ENCODE peak calls at places on chromosomes 3 and 15, in seven cellular contexts. One of them, this sample, is unnamed.

GRCh38 chr15:90557651-90558084 is 27.9 kb downstream of the CRTC3 start:
- DNase-seq in psoas muscle: peak; percentile 78
- DNase-seq in esophagus muscularis mucosa: no peak
- DNase-seq in astrocyte: peak; percentile 86
- DNase-seq in ovary: peak; percentile 75
- DNase-seq in Peyer's patch: peak; percentile 56
- DNase-seq in RWPE2: no peak
- DNase-seq in this sample: no peak

GRCh38 chr3:58236527-58237237 is 910 bp upstream of the ABHD6 start:
- DNase-seq in psoas muscle: peak; percentile 14
- DNase-seq in esophagus muscularis mucosa: no peak
- DNase-seq in astrocyte: no peak
- DNase-seq in ovary: no peak
- DNase-seq in Peyer's patch: no peak
- DNase-seq in RWPE2: no peak
- DNase-seq in this sample: no peak

GRCh38 chr3:18111702-18112311 is 313.3 kb downstream of the SATB1 start:
- DNase-seq in psoas muscle: no peak
- DNase-seq in esophagus muscularis mucosa: no peak
- DNase-seq in astrocyte: no peak
- DNase-seq in ovary: no peak
- DNase-seq in Peyer's patch: no peak
- DNase-seq in RWPE2: no peak
- DNase-seq in this sample: no peak

GRCh38 chr15:63488432-63488910 is 15.9 kb upstream of the USP3 start:
- DNase-seq in psoas muscle: no peak
- DNase-seq in esophagus muscularis mucosa: no peak
- DNase-seq in astrocyte: no peak
- DNase-seq in ovary: no peak
- DNase-seq in Peyer's patch: no peak
- DNase-seq in RWPE2: no peak
- DNase-seq in this sample: no peak

GRCh38 chr15:37099321-37100108 is 834 bp downstream of the MEIS2 start:
- DNase-seq in psoas muscle: peak; percentile 56
- DNase-seq in esophagus muscularis mucosa: no peak
- DNase-seq in astrocyte: no peak
- DNase-seq in ovary: peak; percentile 51
- DNase-seq in Peyer's patch: no peak
- DNase-seq in RWPE2: no peak
- DNase-seq in this sample: no peak

GRCh38 chr15:85800460-85801123 is 5.9 kb upstream of the KLHL25 start:
- DNase-seq in psoas muscle: peak; percentile 77
- DNase-seq in esophagus muscularis mucosa: no peak
- DNase-seq in astrocyte: peak; percentile 55
- DNase-seq in ovary: no peak
- DNase-seq in Peyer's patch: peak; percentile 86
- DNase-seq in RWPE2: no peak
- DNase-seq in this sample: no peak

GRCh38 chr3:10993729-10994065 is 1.1 kb downstream of the SLC6A1 start:
- DNase-seq in psoas muscle: no peak
- DNase-seq in esophagus muscularis mucosa: no peak
- DNase-seq in astrocyte: no peak
- DNase-seq in ovary: no peak
- DNase-seq in Peyer's patch: no peak
- DNase-seq in RWPE2: no peak
- DNase-seq in this sample: no peak

GRCh38 chr3:124201786-124202185 is 209.9 kb upstream of the ROPN1 start:
- DNase-seq in psoas muscle: no peak
- DNase-seq in esophagus muscularis mucosa: no peak
- DNase-seq in astrocyte: no peak
- DNase-seq in ovary: no peak
- DNase-seq in Peyer's patch: no peak
- DNase-seq in RWPE2: no peak
- DNase-seq in this sample: no peak

GRCh38 chr3:49903451-49904424 is at the start of gene MST1R:
- DNase-seq in psoas muscle: peak; percentile 67
- DNase-seq in esophagus muscularis mucosa: no peak
- DNase-seq in astrocyte: no peak
- DNase-seq in ovary: peak; percentile 72
- DNase-seq in Peyer's patch: peak; percentile 96
- DNase-seq in RWPE2: peak; percentile 98
- DNase-seq in this sample: no peak

GRCh38 chr3:140198242-140198641 is 263.3 kb downstream of the CLSTN2 start:
- DNase-seq in psoas muscle: no peak
- DNase-seq in esophagus muscularis mucosa: peak; percentile 74
- DNase-seq in astrocyte: no peak
- DNase-seq in ovary: no peak
- DNase-seq in Peyer's patch: no peak
- DNase-seq in RWPE2: no peak
- DNase-seq in this sample: no peak

GRCh38 chr15:60787737-60788513 is 309.0 kb upstream of the ICE2 start:
- DNase-seq in psoas muscle: no peak
- DNase-seq in esophagus muscularis mucosa: no peak
- DNase-seq in astrocyte: no peak
- DNase-seq in ovary: no peak
- DNase-seq in Peyer's patch: no peak
- DNase-seq in RWPE2: no peak
- DNase-seq in this sample: no peak

GRCh38 chr3:135034291-135034768 is 239.3 kb downstream of the EPHB1 start:
- DNase-seq in psoas muscle: no peak
- DNase-seq in esophagus muscularis mucosa: peak; percentile 88
- DNase-seq in astrocyte: no peak
- DNase-seq in ovary: no peak
- DNase-seq in Peyer's patch: no peak
- DNase-seq in RWPE2: no peak
- DNase-seq in this sample: no peak

GRCh38 chr3:57065588-57065987 is 5.1 kb downstream of the SPATA12 start:
- DNase-seq in psoas muscle: no peak
- DNase-seq in esophagus muscularis mucosa: no peak
- DNase-seq in astrocyte: peak; percentile 85
- DNase-seq in ovary: no peak
- DNase-seq in Peyer's patch: no peak
- DNase-seq in RWPE2: no peak
- DNase-seq in this sample: no peak

GRCh38 chr15:40104865-40105516 is 3.7 kb downstream of the BMF start:
- DNase-seq in psoas muscle: peak; percentile 92
- DNase-seq in esophagus muscularis mucosa: peak; percentile 97
- DNase-seq in astrocyte: peak; percentile 52
- DNase-seq in ovary: peak; percentile 94
- DNase-seq in Peyer's patch: peak; percentile 92
- DNase-seq in RWPE2: peak; percentile 93
- DNase-seq in this sample: peak; percentile 86

GRCh38 chr15:81023483-81024264 is 23.0 kb downstream of the TLNRD1 start:
- DNase-seq in psoas muscle: peak; percentile 85
- DNase-seq in esophagus muscularis mucosa: peak; percentile 93
- DNase-seq in astrocyte: peak; percentile 61
- DNase-seq in ovary: no peak
- DNase-seq in Peyer's patch: no peak
- DNase-seq in RWPE2: no peak
- DNase-seq in this sample: peak; percentile 90

GRCh38 chr3:183081459-183082183 is 17.7 kb downstream of the MCCC1 start:
- DNase-seq in psoas muscle: no peak
- DNase-seq in esophagus muscularis mucosa: no peak
- DNase-seq in astrocyte: no peak
- DNase-seq in ovary: no peak
- DNase-seq in Peyer's patch: no peak
- DNase-seq in RWPE2: no peak
- DNase-seq in this sample: no peak

GRCh38 chr3:133038731-133039398 is 674 bp downstream of the TMEM108 start:
- DNase-seq in psoas muscle: peak; percentile 21
- DNase-seq in esophagus muscularis mucosa: no peak
- DNase-seq in astrocyte: no peak
- DNase-seq in ovary: peak; percentile 8
- DNase-seq in Peyer's patch: peak; percentile 46
- DNase-seq in RWPE2: no peak
- DNase-seq in this sample: no peak

GRCh38 chr3:38581774-38582173 is 67.7 kb downstream of the SCN5A start:
- DNase-seq in psoas muscle: no peak
- DNase-seq in esophagus muscularis mucosa: peak; percentile 79
- DNase-seq in astrocyte: no peak
- DNase-seq in ovary: no peak
- DNase-seq in Peyer's patch: peak; percentile 37
- DNase-seq in RWPE2: no peak
- DNase-seq in this sample: no peak

GRCh38 chr3:88704316-88704715 is 403.1 kb upstream of the EPHA3 start:
- DNase-seq in psoas muscle: no peak
- DNase-seq in esophagus muscularis mucosa: no peak
- DNase-seq in astrocyte: no peak
- DNase-seq in ovary: no peak
- DNase-seq in Peyer's patch: no peak
- DNase-seq in RWPE2: no peak
- DNase-seq in this sample: no peak

GRCh38 chr3:9101286-9101685 is 138.0 kb upstream of the RAD18 start:
- DNase-seq in psoas muscle: no peak
- DNase-seq in esophagus muscularis mucosa: no peak
- DNase-seq in astrocyte: no peak
- DNase-seq in ovary: no peak
- DNase-seq in Peyer's patch: no peak
- DNase-seq in RWPE2: no peak
- DNase-seq in this sample: no peak

GRCh38 chr3:78912217-78912616 is 855.6 kb downstream of the ROBO1 start:
- DNase-seq in psoas muscle: no peak
- DNase-seq in esophagus muscularis mucosa: no peak
- DNase-seq in astrocyte: no peak
- DNase-seq in ovary: no peak
- DNase-seq in Peyer's patch: no peak
- DNase-seq in RWPE2: no peak
- DNase-seq in this sample: no peak

GRCh38 chr3:102177075-102177755 is 257.6 kb upstream of the ZPLD1 start:
- DNase-seq in psoas muscle: no peak
- DNase-seq in esophagus muscularis mucosa: no peak
- DNase-seq in astrocyte: no peak
- DNase-seq in ovary: no peak
- DNase-seq in Peyer's patch: peak; percentile 47
- DNase-seq in RWPE2: no peak
- DNase-seq in this sample: no peak

GRCh38 chr3:78848392-78849288 is 919.2 kb downstream of the ROBO1 start:
- DNase-seq in psoas muscle: no peak
- DNase-seq in esophagus muscularis mucosa: no peak
- DNase-seq in astrocyte: no peak
- DNase-seq in ovary: no peak
- DNase-seq in Peyer's patch: no peak
- DNase-seq in RWPE2: no peak
- DNase-seq in this sample: no peak

GRCh38 chr15:40298216-40298935 is 9.4 kb downstream of the PLCB2 start:
- DNase-seq in psoas muscle: no peak
- DNase-seq in esophagus muscularis mucosa: no peak
- DNase-seq in astrocyte: no peak
- DNase-seq in ovary: no peak
- DNase-seq in Peyer's patch: no peak
- DNase-seq in RWPE2: peak; percentile 71
- DNase-seq in this sample: no peak

GRCh38 chr3:44965165-44965564 is 10.8 kb downstream of the ZDHHC3 start:
- DNase-seq in psoas muscle: no peak
- DNase-seq in esophagus muscularis mucosa: no peak
- DNase-seq in astrocyte: no peak
- DNase-seq in ovary: no peak
- DNase-seq in Peyer's patch: no peak
- DNase-seq in RWPE2: no peak
- DNase-seq in this sample: no peak

DNA sequence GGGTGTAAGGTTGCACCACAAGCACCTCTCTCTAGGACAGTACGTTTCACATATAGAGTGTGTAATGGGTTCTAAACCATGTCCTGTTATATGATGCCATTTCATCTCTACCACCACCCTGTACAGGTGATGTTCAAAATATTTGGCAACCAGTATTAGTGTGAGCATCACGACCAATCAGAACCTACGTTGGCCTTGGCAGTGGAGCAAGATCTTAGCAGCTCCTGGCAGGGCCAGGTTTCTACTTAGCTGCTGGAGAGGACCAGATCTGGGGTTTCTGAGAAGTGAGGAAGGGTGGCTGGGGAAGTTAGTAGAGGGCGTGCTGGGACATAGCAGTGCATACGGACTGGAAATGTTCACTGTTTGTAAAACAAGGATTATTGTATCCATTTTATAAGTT is 23.1 kb upstream of the MITF start:
- DNase-seq in psoas muscle: no peak
- DNase-seq in esophagus muscularis mucosa: no peak
- DNase-seq in astrocyte: no peak
- DNase-seq in ovary: no peak
- DNase-seq in Peyer's patch: no peak
- DNase-seq in RWPE2: no peak
- DNase-seq in this sample: no peak
- TF ChIP-seq CTCF in psoas muscle: no peak
- TF ChIP-seq CTCF in esophagus muscularis mucosa: no peak
- TF ChIP-seq CTCF in astrocyte: no peak
- TF ChIP-seq CTCF in ovary: no peak
- TF ChIP-seq CTCF in Peyer's patch: no peak
- TF ChIP-seq CTCF in RWPE2: no peak
- TF ChIP-seq CTCF in this sample: no peak

DNA sequence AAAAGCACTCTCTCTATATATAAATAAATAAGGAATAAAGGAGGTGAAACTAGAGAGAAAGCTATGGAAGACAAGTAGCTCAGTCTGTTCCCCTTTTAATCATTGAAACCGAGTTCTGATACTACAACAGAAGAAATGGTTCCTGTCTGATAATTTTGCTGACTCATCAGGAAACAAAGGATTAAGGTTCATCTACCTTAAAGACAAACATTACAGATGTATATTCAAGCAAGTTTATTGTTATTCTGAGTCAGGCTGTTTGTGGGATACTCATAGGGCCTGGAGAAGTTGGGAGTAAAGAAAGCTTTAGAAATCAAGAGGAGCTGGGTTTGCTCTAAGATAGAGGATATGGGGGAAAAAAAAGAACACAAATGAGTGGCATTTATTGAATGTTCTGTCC is 566.0 kb downstream of the ROBO2 start:
- DNase-seq in psoas muscle: no peak
- DNase-seq in esophagus muscularis mucosa: no peak
- DNase-seq in astrocyte: no peak
- DNase-seq in ovary: no peak
- DNase-seq in Peyer's patch: no peak
- DNase-seq in RWPE2: no peak
- DNase-seq in this sample: no peak
- TF ChIP-seq CTCF in psoas muscle: no peak
- TF ChIP-seq CTCF in esophagus muscularis mucosa: no peak
- TF ChIP-seq CTCF in astrocyte: no peak
- TF ChIP-seq CTCF in ovary: no peak
- TF ChIP-seq CTCF in Peyer's patch: no peak
- TF ChIP-seq CTCF in RWPE2: no peak
- TF ChIP-seq CTCF in this sample: no peak

GRCh38 chr3:100059472-100059871 is 54.8 kb downstream of the FILIP1L start:
- DNase-seq in psoas muscle: no peak
- DNase-seq in esophagus muscularis mucosa: no peak
- DNase-seq in astrocyte: no peak
- DNase-seq in ovary: no peak
- DNase-seq in Peyer's patch: no peak
- DNase-seq in RWPE2: no peak
- DNase-seq in this sample: no peak
- TF ChIP-seq CTCF in psoas muscle: no peak
- TF ChIP-seq CTCF in esophagus muscularis mucosa: no peak
- TF ChIP-seq CTCF in astrocyte: no peak
- TF ChIP-seq CTCF in ovary: no peak
- TF ChIP-seq CTCF in Peyer's patch: no peak
- TF ChIP-seq CTCF in RWPE2: no peak
- TF ChIP-seq CTCF in this sample: no peak

DNA sequence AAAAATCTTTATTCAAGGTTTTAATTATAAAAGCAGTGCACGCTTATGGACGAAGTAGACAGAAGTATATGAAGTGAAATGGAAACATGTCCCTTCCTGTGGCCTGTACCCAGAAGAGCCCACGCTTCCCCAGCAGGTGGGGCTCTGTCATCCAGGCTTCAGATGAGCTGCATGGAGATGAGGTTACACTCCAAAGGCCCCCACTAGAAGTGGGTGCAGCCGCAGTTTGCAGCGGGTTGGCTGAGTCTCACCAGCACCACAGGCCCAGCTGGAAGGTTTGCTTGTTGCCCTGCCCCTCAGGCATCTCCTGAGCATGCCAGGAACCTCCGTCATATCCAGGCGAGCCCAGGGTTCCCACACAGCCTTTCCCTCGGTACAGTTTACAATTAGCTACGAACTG is 33.1 kb downstream of the PRR20G start:
- DNase-seq in psoas muscle: no peak
- DNase-seq in esophagus muscularis mucosa: peak; percentile 85
- DNase-seq in astrocyte: no peak
- DNase-seq in ovary: no peak
- DNase-seq in Peyer's patch: no peak
- DNase-seq in RWPE2: no peak
- DNase-seq in this sample: no peak
- TF ChIP-seq CTCF in psoas muscle: peak; percentile 5
- TF ChIP-seq CTCF in esophagus muscularis mucosa: no peak
- TF ChIP-seq CTCF in astrocyte: peak; percentile 8
- TF ChIP-seq CTCF in ovary: no peak
- TF ChIP-seq CTCF in Peyer's patch: no peak
- TF ChIP-seq CTCF in RWPE2: peak; percentile 51
- TF ChIP-seq CTCF in this sample: peak; percentile 30